ENCODE peak calls at places on chromosomes 1 and 21, in four cellular contexts. E is naive thymus-derived CD4-positive, alpha-beta T cell; R is AG04449; M is heart right ventricle. N is an unnamed sample.
A peak's percentile ranks its signal among the peaks of the same experiment; 100 is the strongest.

GRCh38 chr1:107829083-107829771 is 135.8 kb downstream of the VAV3 start:
- DNase-seq in E (no peak), R (no peak), M (no peak), N (no peak)

GRCh38 chr1:28855469-28855944 is 43.5 kb downstream of the OPRD1 start:
- DNase-seq in E (no peak), R (no peak), M (no peak), N (no peak)

GRCh38 chr1:156122519-156123355 is 8.2 kb downstream of the LMNA start:
- DNase-seq in R (no peak), E (no peak), M (peak; percentile 92), N (no peak)

GRCh38 chr1:111140680-111140967 is 601 bp downstream of the CEPT1 start:
- DNase-seq in R (no peak), M (no peak), E (no peak), N (peak; percentile 9)

GRCh38 chr21:43312751-43313169 is 114.2 kb downstream of the SIK1 start:
- DNase-seq in E (no peak), M (no peak), R (no peak), N (no peak)

GRCh38 chr21:33383056-33383888 is 19.9 kb upstream of the IFNGR2 start:
- DNase-seq in R (no peak), E (no peak), M (peak; percentile 56), N (no peak)

GRCh38 chr1:56434025-56434424 is 145.3 kb downstream of the PLPP3 start:
- DNase-seq in M (no peak), R (no peak), E (no peak), N (no peak)

GRCh38 chr1:36238433-36238832 is 14.2 kb downstream of the THRAP3 start:
- DNase-seq in M (no peak), R (no peak), E (no peak), N (peak; percentile 39)

GRCh38 chr1:27936370-27936769 is 1.6 kb downstream of the SMPDL3B start:
- DNase-seq in R (no peak), M (no peak), E (no peak), N (no peak)

GRCh38 chr1:225882699-225883615 is 777 bp upstream of the TMEM63A start:
- DNase-seq in E (no peak), R (no peak), M (peak; percentile 52), N (no peak)

GRCh38 chr1:44276006-44276405 is 62.7 kb downstream of the DMAP1 start:
- DNase-seq in R (no peak), E (no peak), M (no peak), N (peak; percentile 28)

GRCh38 chr1:33985166-33985565 is 121.3 kb downstream of the HMGB4 start:
- DNase-seq in R (no peak), M (peak; percentile 29), E (no peak), N (no peak)

GRCh38 chr1:194084755-194085154 is 898.3 kb upstream of the B3GALT2 start:
- DNase-seq in M (no peak), E (no peak), R (no peak), N (no peak)

GRCh38 chr1:168945870-168946269 is 160.6 kb upstream of the ATP1B1 start:
- DNase-seq in R (no peak), E (no peak), M (peak; percentile 63), N (no peak)

GRCh38 chr1:185864889-185865288 is 130.7 kb downstream of the HMCN1 start:
- DNase-seq in R (peak; percentile 63), M (no peak), E (no peak), N (peak; percentile 94)

GRCh38 chr1:226637147-226637935 is 88.8 kb downstream of the STUM start:
- DNase-seq in M (peak; percentile 73), E (no peak), R (no peak), N (no peak)

GRCh38 chr1:97832490-97832889 is 88.3 kb downstream of the DPYD start:
- DNase-seq in E (no peak), M (peak; percentile 60), R (no peak), N (peak; percentile 63)

GRCh38 chr1:65958561-65959350 is 166.1 kb downstream of the PDE4B start:
- DNase-seq in R (no peak), E (peak; percentile 23), M (no peak), N (no peak)

GRCh38 chr1:72567511-72567910 is 285.2 kb upstream of the NEGR1 start:
- DNase-seq in M (no peak), R (no peak), E (no peak), N (peak; percentile 10)

GRCh38 chr1:84406209-84406917 is 8.1 kb downstream of the DNASE2B start:
- DNase-seq in M (no peak), E (no peak), R (no peak), N (no peak)

DNA sequence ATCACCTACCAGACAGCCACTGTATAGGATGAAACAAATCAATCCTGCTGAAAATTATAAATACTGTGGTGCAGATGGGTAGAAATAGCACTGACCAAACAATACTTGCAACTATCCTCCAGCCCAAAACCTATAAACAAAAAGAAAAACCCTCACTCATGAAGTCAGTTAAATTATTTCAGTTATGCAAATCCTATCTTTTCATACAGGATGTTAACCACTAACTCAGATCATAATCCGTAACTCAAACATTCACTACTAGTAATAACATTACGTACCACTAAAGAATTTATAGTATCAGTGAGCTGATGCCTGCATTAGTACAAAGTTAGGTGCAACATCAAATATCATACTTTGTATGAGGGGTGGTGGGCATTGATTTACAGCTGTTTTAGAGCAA is 2.6 kb downstream of the NDC1 start:
- DNase-seq in E (no peak), R (peak; percentile 16), M (no peak), N (no peak)
- H3K4me3 ChIP-seq in E (no peak overlapping the region), R (no peak overlapping the region), M (no peak overlapping the region), N (no peak overlapping the region)

GRCh38 chr1:113373644-113374043 is 16.7 kb upstream of the MAGI3 start:
- DNase-seq in E (no peak), M (no peak), R (no peak), N (no peak)

GRCh38 chr1:113372546-113372945 is 17.8 kb upstream of the MAGI3 start:
- DNase-seq in R (no peak), E (no peak), M (no peak), N (no peak)

GRCh38 chr1:113369040-113369439 is 21.3 kb upstream of the MAGI3 start:
- DNase-seq in M (no peak), R (no peak), E (no peak), N (no peak)

GRCh38 chr1:113369715-113370114 is 20.6 kb upstream of the MAGI3 start:
- DNase-seq in M (no peak), E (no peak), R (no peak), N (no peak)

DNA sequence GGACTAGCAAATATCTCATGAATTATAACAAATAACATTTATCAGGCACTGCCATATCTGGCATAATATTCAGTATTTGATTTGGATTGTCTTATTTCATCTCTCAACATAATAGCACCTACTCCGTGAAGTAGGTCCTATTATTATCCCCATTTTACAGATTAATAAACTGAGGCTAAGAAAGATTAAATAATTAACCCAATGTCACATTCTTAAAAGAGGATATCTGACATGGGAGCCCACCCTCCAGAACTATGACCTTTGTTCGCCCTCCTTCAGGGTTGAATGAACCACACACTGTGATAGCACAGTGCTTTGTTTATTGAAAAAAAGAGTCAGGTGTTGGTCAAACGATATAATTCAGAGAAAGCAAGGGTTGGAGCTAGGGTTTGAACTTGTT is 19.4 kb upstream of the MAGI3 start:
- DNase-seq in R (no peak), E (no peak), M (no peak), N (no peak)
- H3K4me3 ChIP-seq in R (no peak overlapping the region), E (no peak overlapping the region), M (no peak overlapping the region), N (no peak overlapping the region)

GRCh38 chr1:117058810-117059209 is 1.3 kb upstream of the TTF2 start:
- DNase-seq in R (no peak), E (no peak), M (no peak), N (no peak)

GRCh38 chr1:117060441-117061317 is 553 bp downstream of the TTF2 start:
- DNase-seq in R (no peak), E (peak; percentile 10), M (no peak), N (no peak)

GRCh38 chr1:117061986-117062415 is 1.9 kb downstream of the TTF2 start:
- DNase-seq in E (no peak), R (peak; percentile 53), M (no peak), N (peak; percentile 36)

GRCh38 chr1:117059678-117060440 is at the start of gene TTF2:
- DNase-seq in E (peak; percentile 98), R (peak; percentile 86), M (peak; percentile 97), N (peak; percentile 94)

DNA sequence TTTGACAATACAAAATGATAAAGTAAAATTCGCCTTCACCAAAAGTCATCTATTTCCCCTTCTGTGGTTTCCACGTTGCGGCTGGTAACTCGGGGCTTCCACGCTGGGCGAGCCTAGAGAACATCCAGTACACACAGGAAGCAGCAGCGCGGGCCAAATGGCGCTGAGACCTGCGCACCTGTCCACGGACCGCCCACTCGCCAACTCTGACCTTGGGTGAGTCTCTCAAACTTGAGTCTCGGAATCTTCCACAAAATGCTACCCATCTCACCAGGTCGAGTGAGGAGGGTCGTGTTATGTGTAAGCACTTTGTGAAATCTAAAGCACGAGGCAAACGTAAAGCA is 820 bp upstream of the TTF2 start:
- DNase-seq in E (peak; percentile 48), R (no peak), M (peak; percentile 14), N (no peak)
- H3K4me3 ChIP-seq in E (peak overlapping the region; percentile 81), R (peak overlapping the region; percentile 87), M (peak overlapping the region; percentile 88), N (peak overlapping the region; percentile 73)

GRCh38 chr1:12539705-12540579 is 78.1 kb downstream of the DHRS3 start:
- DNase-seq in M (peak; percentile 58), R (peak; percentile 31), E (no peak), N (no peak)
- H3K4me3 ChIP-seq in M (peak overlapping the region; percentile 21), R (no peak overlapping the region), E (no peak overlapping the region), N (no peak overlapping the region)

GRCh38 chr1:223320959-223321358 is 43.0 kb downstream of the SUSD4 start:
- DNase-seq in E (no peak), M (no peak), R (no peak), N (no peak)

GRCh38 chr1:223323491-223324484 is 40.2 kb downstream of the SUSD4 start:
- DNase-seq in R (no peak), E (no peak), M (no peak), N (no peak)

GRCh38 chr1:223316082-223316481 is 47.9 kb downstream of the SUSD4 start:
- DNase-seq in R (no peak), M (no peak), E (no peak), N (no peak)

GRCh38 chr1:223319373-223319772 is 44.6 kb downstream of the SUSD4 start:
- DNase-seq in M (no peak), E (no peak), R (no peak), N (no peak)

DNA sequence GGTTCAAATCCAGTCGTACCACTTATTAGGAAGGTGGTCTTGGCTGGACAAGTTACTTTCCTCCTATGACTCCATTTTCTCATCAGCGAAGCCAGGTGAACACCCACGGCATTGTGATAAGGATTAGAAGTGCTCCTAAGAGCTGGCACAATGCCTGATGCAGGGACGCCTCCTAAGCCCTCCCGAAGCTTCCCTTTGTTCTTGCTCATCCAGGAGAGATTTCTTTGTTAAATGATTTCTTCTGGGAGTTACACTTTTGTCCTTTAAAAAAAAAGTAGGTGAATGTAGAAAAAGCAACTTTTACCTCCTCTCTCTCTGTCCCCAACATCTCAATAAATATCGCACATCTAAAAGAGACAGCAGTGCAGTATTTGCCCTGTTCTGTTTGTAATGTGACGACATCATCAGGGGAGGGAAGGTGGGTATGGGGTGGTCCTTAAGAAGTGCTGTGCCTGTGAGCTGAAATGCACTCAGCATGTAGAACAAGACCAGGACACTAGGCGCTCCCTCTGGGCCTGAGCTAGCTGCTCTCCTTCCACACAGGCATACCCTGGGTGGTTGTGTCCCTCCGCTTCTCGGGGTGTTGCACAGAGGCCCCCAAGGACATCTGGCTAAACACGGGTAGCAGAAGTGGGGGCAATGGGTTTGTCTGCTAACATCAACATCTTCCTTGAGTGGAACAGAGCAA is 43.9 kb downstream of the SUSD4 start:
- DNase-seq in R (no peak), M (no peak), E (no peak), N (no peak)
- H3K4me3 ChIP-seq in R (no peak overlapping the region), M (no peak overlapping the region), E (no peak overlapping the region), N (no peak overlapping the region)

GRCh38 chr21:45892156-45892919 is 89.2 kb upstream of the COL6A1 start:
- DNase-seq in M (no peak), R (no peak), E (no peak), N (no peak)
- H3K4me3 ChIP-seq in M (no peak overlapping the region), R (no peak overlapping the region), E (no peak overlapping the region), N (no peak overlapping the region)

N was measured in skeletal muscle cell.